ENCODE peak calls at places on chromosomes 4 and X, in seven cellular contexts. U is tibial artery, F is breast epithelium, I is GM23248, A is neural progenitor cell, Y is SJSA1, B is colonic mucosa. S is an unnamed sample. For H3K9me3, the result is how much of the 10 kb centered on the place peaks cover.

GRCh38 chr4:186021461-186022167 is 47.3 kb upstream of the TLR3 start:
- DNase-seq in U (no peak), F (no peak), I (peak), A (peak), Y (peak), B (no peak), S (no peak)

GRCh38 chr4:73068496-73069337 is 799 bp downstream of the COX18 start:
- DNase-seq in U (no peak), F (no peak), I (peak), A (peak), Y (peak), B (peak), S (no peak)

GRCh38 chr4:90184560-90184959 is 57.4 kb downstream of the CCSER1 start:
- DNase-seq in U (no peak), F (no peak), I (no peak), A (no peak), Y (no peak), B (no peak), S (no peak)

GRCh38 chr4:54933579-54933978 is 191.8 kb downstream of the KDR start:
- DNase-seq in U (no peak), F (no peak), I (no peak), A (no peak), Y (no peak), B (no peak), S (no peak)

GRCh38 chr4:80011636-80012236 is 61.3 kb downstream of the ANTXR2 start:
- DNase-seq in U (no peak), F (no peak), I (peak), A (no peak), Y (peak), B (no peak), S (no peak)

GRCh38 chr4:164748375-164748774 is 5.6 kb upstream of the SMIM31 start:
- DNase-seq in U (no peak), F (no peak), I (peak), A (peak), Y (no peak), B (no peak), S (no peak)

GRCh38 chr4:53151489-53151788 is 214.4 kb downstream of the SCFD2 start:
- DNase-seq in U (no peak), F (no peak), I (no peak), A (no peak), Y (no peak), B (no peak), S (peak)

GRCh38 chr4:147813107-147813773 is 81.4 kb downstream of the ARHGAP10 start:
- DNase-seq in U (no peak), F (no peak), I (peak), A (no peak), Y (no peak), B (no peak), S (no peak)

GRCh38 chrX:110786486-110786885 is 9.1 kb downstream of the CHRDL1 start:
- DNase-seq in U (no peak), F (no peak), I (no peak), A (no peak), Y (peak), B (no peak), S (no peak)

GRCh38 chr4:74316397-74316796 is 8.1 kb downstream of the EPGN start:
- DNase-seq in U (no peak), F (no peak), I (peak), A (no peak), Y (no peak), B (no peak), S (no peak)

GRCh38 chr4:8840006-8840793 is 31.4 kb downstream of the HMX1 start:
- DNase-seq in U (peak), F (peak), I (no peak), A (no peak), Y (no peak), B (no peak), S (no peak)

GRCh38 chrX:115388879-115389278 is 99.4 kb downstream of the LUZP4 start:
- DNase-seq in U (no peak), F (no peak), I (no peak), A (no peak), Y (no peak), B (no peak), S (no peak)

GRCh38 chr4:174575436-174575835 is 53.1 kb upstream of the HPGD start:
- DNase-seq in U (no peak), F (no peak), I (no peak), A (no peak), Y (no peak), B (no peak), S (no peak)

GRCh38 chr4:179738822-179739221 is 2296.6 kb upstream of the AGA start:
- DNase-seq in U (no peak), F (no peak), I (no peak), A (no peak), Y (no peak), B (no peak), S (no peak)

GRCh38 chr4:150852237-150852636 is 162.8 kb downstream of the LRBA start:
- DNase-seq in U (no peak), F (no peak), I (peak), A (no peak), Y (no peak), B (no peak), S (no peak)

GRCh38 chrX:143988356-143988755 is 104.5 kb downstream of the UBE2NL start:
- DNase-seq in U (no peak), F (no peak), I (no peak), A (no peak), Y (no peak), B (no peak), S (no peak)

GRCh38 chr4:85488416-85488815 is 13.5 kb downstream of the ARHGAP24 start:
- DNase-seq in U (no peak), F (no peak), I (no peak), A (no peak), Y (no peak), B (no peak), S (no peak)

GRCh38 chrX:25015486-25016360 is at the start of gene ARX:
- DNase-seq in U (no peak), F (no peak), I (peak), A (peak), Y (no peak), B (peak), S (no peak)

DNA sequence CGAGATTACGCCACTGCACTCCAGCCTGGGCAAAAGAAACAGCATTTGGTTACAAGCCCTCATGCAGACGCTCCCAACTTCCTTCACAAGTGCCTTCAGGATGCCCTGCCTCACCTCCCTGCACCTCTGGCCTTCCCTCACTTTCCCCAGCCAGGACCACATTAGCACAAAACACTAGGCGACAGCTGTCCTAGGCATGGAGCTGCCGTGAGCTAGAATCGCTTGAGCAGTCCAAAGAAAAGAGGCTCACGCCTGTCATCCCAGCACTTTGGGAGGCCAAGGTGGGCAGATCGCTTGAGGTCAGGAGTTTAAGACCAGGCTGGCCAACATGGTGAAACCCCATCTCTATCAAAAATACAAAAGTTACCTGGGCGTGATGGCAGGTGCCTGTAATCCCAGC is 15.8 kb downstream of the RNF212 start:
- DNase-seq in U (peak), F (peak), I (no peak), A (no peak), Y (no peak), B (peak), S (no peak)
- H3K4me3 ChIP-seq in U (no peak), F (no peak), I (no peak), A (no peak), Y (no peak), B (no peak), S (no peak)

GRCh38 chrX:108484251-108484650 is 44.6 kb downstream of the COL4A5 start:
- DNase-seq in U (no peak), F (no peak), I (no peak), A (no peak), Y (no peak), B (no peak), S (no peak)
- H3K9me3 ChIP-seq in U (under half), F (under half), I (under half), A (under half), Y (under half), B (under half), S (under half)

GRCh38 chrX:131704136-131704695 is 160.3 kb downstream of the OR13H1 start:
- DNase-seq in U (no peak), F (no peak), I (peak), A (no peak), Y (peak), B (peak), S (no peak)
- H3K4me3 ChIP-seq in U (no peak), F (peak), I (no peak), A (no peak), Y (peak), B (peak), S (no peak)

DNA sequence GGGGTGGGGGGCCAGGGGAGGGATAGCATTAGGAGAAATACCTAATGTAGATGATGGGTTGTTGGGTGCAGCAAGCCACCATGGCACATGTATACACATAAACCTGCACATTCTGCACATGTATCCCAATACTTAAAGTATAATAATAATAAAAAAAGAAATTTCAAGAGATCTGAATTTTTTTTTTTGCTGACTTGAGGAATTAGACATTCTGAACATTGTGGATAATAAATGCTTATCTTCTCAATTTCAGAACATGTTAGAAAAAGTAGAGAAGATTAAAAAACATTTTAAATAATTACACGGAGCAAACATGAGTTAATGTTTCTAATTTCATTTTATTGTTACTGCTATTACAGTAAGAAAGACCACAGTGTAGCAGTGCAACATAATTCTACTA is 230.4 kb downstream of the DTHD1 start:
- DNase-seq in U (no peak), F (no peak), I (no peak), A (no peak), Y (no peak), B (no peak), S (no peak)
- H3K9me3 ChIP-seq in U (under half), F (under half), I (under half), A (under half), Y (under half), B (under half), S (under half)

DNA sequence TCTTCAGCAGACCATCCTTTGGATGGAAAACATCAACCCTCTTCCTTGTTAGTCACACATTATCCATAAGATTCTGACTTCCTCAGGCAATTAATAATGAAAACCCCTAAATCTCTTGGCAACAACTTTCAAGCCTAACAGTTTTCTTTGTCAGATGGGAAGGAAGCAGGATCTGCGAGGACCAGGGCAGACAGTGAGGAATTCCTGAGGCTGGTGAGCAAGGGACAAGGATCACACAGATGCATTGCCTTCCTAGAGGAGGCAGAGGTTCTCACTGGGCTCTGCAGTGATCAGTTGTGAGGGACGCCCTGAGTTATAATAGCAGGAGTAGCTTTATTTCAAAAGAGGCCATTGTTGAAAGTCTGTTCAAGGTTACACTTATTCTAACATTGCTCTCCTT is 195.4 kb downstream of the SLIT2 start:
- DNase-seq in U (no peak), F (no peak), I (no peak), A (no peak), Y (no peak), B (no peak), S (no peak)
- H3K4me3 ChIP-seq in U (no peak), F (no peak), I (no peak), A (no peak), Y (no peak), B (no peak), S (no peak)

GRCh38 chrX:72367524-72367923 is 61.8 kb upstream of the CITED1 start:
- DNase-seq in U (no peak), F (no peak), I (no peak), A (no peak), Y (no peak), B (no peak), S (no peak)

GRCh38 chrX:72368796-72369195 is 63.1 kb upstream of the CITED1 start:
- DNase-seq in U (no peak), F (no peak), I (no peak), A (no peak), Y (no peak), B (no peak), S (no peak)

GRCh38 chrX:72373136-72373535 is 67.4 kb upstream of the CITED1 start:
- DNase-seq in U (no peak), F (no peak), I (no peak), A (no peak), Y (no peak), B (no peak), S (no peak)

GRCh38 chrX:72372735-72373134 is 67.0 kb upstream of the CITED1 start:
- DNase-seq in U (no peak), F (no peak), I (no peak), A (no peak), Y (no peak), B (no peak), S (no peak)

GRCh38 chrX:72371405-72371804 is 65.7 kb upstream of the CITED1 start:
- DNase-seq in U (no peak), F (no peak), I (no peak), A (no peak), Y (no peak), B (no peak), S (no peak)
- H3K9me3 ChIP-seq in U (under half), F (under half), I (under half), A (under half), Y (under half), B (under half), S (under half)